ENCODE peak calls at places on chromosomes 11 and 22, in six cellular contexts. One of them, this sample, is unnamed.

GRCh38 chr22:49203863-49204598 is 623.6 kb downstream of the BRD1 start:
- DNase-seq in lower leg skin: no peak
- DNase-seq in IMR-90: no peak
- DNase-seq in fibroblast of lung: no peak
- DNase-seq in Peyer's patch: peak
- DNase-seq in neural crest cell: no peak
- DNase-seq in this sample: peak

GRCh38 chr11:19723572-19724342 is 11.1 kb downstream of the NAV2 start:
- DNase-seq in lower leg skin: no peak
- DNase-seq in fibroblast of lung: peak
- DNase-seq in IMR-90: peak
- DNase-seq in Peyer's patch: peak
- DNase-seq in neural crest cell: no peak
- DNase-seq in this sample: no peak

GRCh38 chr11:8870461-8871282 is 40.3 kb upstream of the AKIP1 start:
- DNase-seq in lower leg skin: peak
- DNase-seq in neural crest cell: peak
- DNase-seq in Peyer's patch: peak
- DNase-seq in IMR-90: peak
- DNase-seq in fibroblast of lung: peak
- DNase-seq in this sample: peak

GRCh38 chr22:40345801-40346177 is 511 bp upstream of the ADSL start:
- DNase-seq in Peyer's patch: peak
- DNase-seq in lower leg skin: peak
- DNase-seq in fibroblast of lung: peak
- DNase-seq in neural crest cell: no peak
- DNase-seq in IMR-90: no peak
- DNase-seq in this sample: peak

GRCh38 chr22:46147471-46148267 is 2.7 kb upstream of the PPARA start:
- DNase-seq in IMR-90: no peak
- DNase-seq in neural crest cell: no peak
- DNase-seq in Peyer's patch: peak
- DNase-seq in lower leg skin: no peak
- DNase-seq in fibroblast of lung: no peak
- DNase-seq in this sample: no peak

GRCh38 chr11:3721002-3721401 is 49.8 kb upstream of the CHRNA10 start:
- DNase-seq in fibroblast of lung: no peak
- DNase-seq in lower leg skin: no peak
- DNase-seq in Peyer's patch: no peak
- DNase-seq in IMR-90: no peak
- DNase-seq in neural crest cell: no peak
- DNase-seq in this sample: no peak

GRCh38 chr11:9601041-9601875 is 27.8 kb downstream of the WEE1 start:
- DNase-seq in fibroblast of lung: peak
- DNase-seq in IMR-90: peak
- DNase-seq in lower leg skin: no peak
- DNase-seq in Peyer's patch: peak
- DNase-seq in neural crest cell: no peak
- DNase-seq in this sample: peak

GRCh38 chr11:4830909-4831308 is 9.8 kb downstream of the OR51F2 start:
- DNase-seq in Peyer's patch: no peak
- DNase-seq in neural crest cell: no peak
- DNase-seq in IMR-90: no peak
- DNase-seq in fibroblast of lung: no peak
- DNase-seq in lower leg skin: no peak
- DNase-seq in this sample: no peak

GRCh38 chr11:71207563-71207962 is 44.8 kb downstream of the SHANK2 start:
- DNase-seq in Peyer's patch: no peak
- DNase-seq in neural crest cell: no peak
- DNase-seq in IMR-90: no peak
- DNase-seq in fibroblast of lung: no peak
- DNase-seq in lower leg skin: no peak
- DNase-seq in this sample: no peak

GRCh38 chr11:7931168-7931567 is at the start of gene OR10A6:
- DNase-seq in Peyer's patch: no peak
- DNase-seq in neural crest cell: no peak
- DNase-seq in lower leg skin: no peak
- DNase-seq in IMR-90: no peak
- DNase-seq in fibroblast of lung: no peak
- DNase-seq in this sample: no peak

GRCh38 chr22:27780161-27780575 is 21.4 kb downstream of the MN1 start:
- DNase-seq in fibroblast of lung: peak
- DNase-seq in Peyer's patch: no peak
- DNase-seq in neural crest cell: no peak
- DNase-seq in lower leg skin: no peak
- DNase-seq in IMR-90: no peak
- DNase-seq in this sample: peak

GRCh38 chr11:102367364-102367763 is 20.4 kb downstream of the BIRC2 start:
- DNase-seq in lower leg skin: no peak
- DNase-seq in fibroblast of lung: peak
- DNase-seq in neural crest cell: no peak
- DNase-seq in IMR-90: peak
- DNase-seq in Peyer's patch: no peak
- DNase-seq in this sample: no peak

GRCh38 chr11:9120659-9121350 is 29.4 kb upstream of the SCUBE2 start:
- DNase-seq in neural crest cell: no peak
- DNase-seq in IMR-90: no peak
- DNase-seq in Peyer's patch: no peak
- DNase-seq in fibroblast of lung: no peak
- DNase-seq in lower leg skin: no peak
- DNase-seq in this sample: peak

GRCh38 chr22:19874307-19875060 is 19.8 kb upstream of the GNB1L start:
- DNase-seq in lower leg skin: no peak
- DNase-seq in fibroblast of lung: peak
- DNase-seq in neural crest cell: no peak
- DNase-seq in IMR-90: no peak
- DNase-seq in Peyer's patch: peak
- DNase-seq in this sample: peak

GRCh38 chr11:12746593-12747097 is 72.4 kb downstream of the TEAD1 start:
- DNase-seq in lower leg skin: no peak
- DNase-seq in Peyer's patch: no peak
- DNase-seq in fibroblast of lung: peak
- DNase-seq in IMR-90: peak
- DNase-seq in neural crest cell: peak
- DNase-seq in this sample: peak

GRCh38 chr11:20060180-20060579 is 100.1 kb downstream of the DBX1 start:
- DNase-seq in Peyer's patch: no peak
- DNase-seq in neural crest cell: no peak
- DNase-seq in lower leg skin: no peak
- DNase-seq in IMR-90: no peak
- DNase-seq in fibroblast of lung: no peak
- DNase-seq in this sample: no peak

GRCh38 chr11:134861490-134862107 is 449.6 kb upstream of the B3GAT1 start:
- DNase-seq in fibroblast of lung: no peak
- DNase-seq in IMR-90: no peak
- DNase-seq in Peyer's patch: no peak
- DNase-seq in neural crest cell: no peak
- DNase-seq in lower leg skin: no peak
- DNase-seq in this sample: peak

GRCh38 chr11:69212121-69213110 is 56.7 kb downstream of the SMIM38 start:
- DNase-seq in neural crest cell: no peak
- DNase-seq in IMR-90: no peak
- DNase-seq in Peyer's patch: peak
- DNase-seq in lower leg skin: no peak
- DNase-seq in fibroblast of lung: no peak
- DNase-seq in this sample: peak

GRCh38 chr11:60910711-60911366 is 3.1 kb upstream of the TMEM109 start:
- DNase-seq in Peyer's patch: peak
- DNase-seq in fibroblast of lung: no peak
- DNase-seq in lower leg skin: no peak
- DNase-seq in IMR-90: no peak
- DNase-seq in neural crest cell: no peak
- DNase-seq in this sample: no peak
- TF ChIP-seq CTCF in Peyer's patch: no peak
- TF ChIP-seq CTCF in fibroblast of lung: no peak
- TF ChIP-seq CTCF in lower leg skin: no peak
- TF ChIP-seq CTCF in IMR-90: no peak
- TF ChIP-seq CTCF in neural crest cell: no peak
- TF ChIP-seq CTCF in this sample: no peak

GRCh38 chr11:67410369-67410831 is 5.1 kb upstream of the CARNS1 start:
- DNase-seq in neural crest cell: no peak
- DNase-seq in Peyer's patch: no peak
- DNase-seq in IMR-90: no peak
- DNase-seq in fibroblast of lung: no peak
- DNase-seq in lower leg skin: no peak
- DNase-seq in this sample: no peak
- TF ChIP-seq CTCF in neural crest cell: no peak
- TF ChIP-seq CTCF in Peyer's patch: no peak
- TF ChIP-seq CTCF in IMR-90: no peak
- TF ChIP-seq CTCF in fibroblast of lung: no peak
- TF ChIP-seq CTCF in lower leg skin: no peak
- TF ChIP-seq CTCF in this sample: no peak

DNA sequence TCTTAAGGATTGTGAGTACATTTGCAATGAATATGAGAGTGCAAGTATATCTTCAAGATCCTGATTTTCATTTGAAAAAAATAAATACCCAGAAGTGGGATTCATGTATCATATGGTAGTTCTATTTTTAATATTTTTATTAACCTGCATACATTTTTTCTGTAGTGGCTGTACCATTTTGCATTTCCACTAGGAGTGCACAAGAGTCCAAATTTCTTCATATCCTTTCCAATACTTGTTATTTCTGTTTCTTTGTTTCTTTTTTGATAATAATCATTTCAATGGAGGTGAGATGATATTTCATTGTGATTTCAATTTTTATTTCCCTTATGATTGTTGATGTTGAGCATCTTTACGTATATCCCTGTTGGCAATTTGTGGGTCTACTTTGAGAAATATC is 759.8 kb upstream of the CNTN5 start:
- DNase-seq in fibroblast of lung: no peak
- DNase-seq in IMR-90: no peak
- DNase-seq in Peyer's patch: no peak
- DNase-seq in lower leg skin: no peak
- DNase-seq in neural crest cell: no peak
- DNase-seq in this sample: no peak
- TF ChIP-seq CTCF in fibroblast of lung: no peak
- TF ChIP-seq CTCF in IMR-90: no peak
- TF ChIP-seq CTCF in Peyer's patch: no peak
- TF ChIP-seq CTCF in lower leg skin: no peak
- TF ChIP-seq CTCF in neural crest cell: peak
- TF ChIP-seq CTCF in this sample: no peak

GRCh38 chr11:113160652-113161051 is 153.7 kb upstream of the TTC12 start:
- DNase-seq in IMR-90: no peak
- DNase-seq in neural crest cell: no peak
- DNase-seq in fibroblast of lung: no peak
- DNase-seq in lower leg skin: no peak
- DNase-seq in Peyer's patch: no peak
- DNase-seq in this sample: no peak

GRCh38 chr11:113159967-113160621 is 154.3 kb upstream of the TTC12 start:
- DNase-seq in Peyer's patch: no peak
- DNase-seq in lower leg skin: peak
- DNase-seq in fibroblast of lung: no peak
- DNase-seq in IMR-90: no peak
- DNase-seq in neural crest cell: no peak
- DNase-seq in this sample: no peak

GRCh38 chr11:113163291-113164030 is 150.9 kb upstream of the TTC12 start:
- DNase-seq in fibroblast of lung: peak
- DNase-seq in IMR-90: no peak
- DNase-seq in Peyer's patch: no peak
- DNase-seq in lower leg skin: no peak
- DNase-seq in neural crest cell: no peak
- DNase-seq in this sample: no peak

GRCh38 chr11:113161671-113162589 is 152.5 kb upstream of the TTC12 start:
- DNase-seq in lower leg skin: no peak
- DNase-seq in fibroblast of lung: no peak
- DNase-seq in neural crest cell: no peak
- DNase-seq in IMR-90: no peak
- DNase-seq in Peyer's patch: no peak
- DNase-seq in this sample: no peak

GRCh38 chr11:113162590-113162961 is 151.8 kb upstream of the TTC12 start:
- DNase-seq in IMR-90: no peak
- DNase-seq in Peyer's patch: no peak
- DNase-seq in neural crest cell: no peak
- DNase-seq in lower leg skin: no peak
- DNase-seq in fibroblast of lung: peak
- DNase-seq in this sample: no peak
- TF ChIP-seq CTCF in IMR-90: no peak
- TF ChIP-seq CTCF in Peyer's patch: no peak
- TF ChIP-seq CTCF in neural crest cell: peak
- TF ChIP-seq CTCF in lower leg skin: no peak
- TF ChIP-seq CTCF in fibroblast of lung: no peak
- TF ChIP-seq CTCF in this sample: no peak

DNA sequence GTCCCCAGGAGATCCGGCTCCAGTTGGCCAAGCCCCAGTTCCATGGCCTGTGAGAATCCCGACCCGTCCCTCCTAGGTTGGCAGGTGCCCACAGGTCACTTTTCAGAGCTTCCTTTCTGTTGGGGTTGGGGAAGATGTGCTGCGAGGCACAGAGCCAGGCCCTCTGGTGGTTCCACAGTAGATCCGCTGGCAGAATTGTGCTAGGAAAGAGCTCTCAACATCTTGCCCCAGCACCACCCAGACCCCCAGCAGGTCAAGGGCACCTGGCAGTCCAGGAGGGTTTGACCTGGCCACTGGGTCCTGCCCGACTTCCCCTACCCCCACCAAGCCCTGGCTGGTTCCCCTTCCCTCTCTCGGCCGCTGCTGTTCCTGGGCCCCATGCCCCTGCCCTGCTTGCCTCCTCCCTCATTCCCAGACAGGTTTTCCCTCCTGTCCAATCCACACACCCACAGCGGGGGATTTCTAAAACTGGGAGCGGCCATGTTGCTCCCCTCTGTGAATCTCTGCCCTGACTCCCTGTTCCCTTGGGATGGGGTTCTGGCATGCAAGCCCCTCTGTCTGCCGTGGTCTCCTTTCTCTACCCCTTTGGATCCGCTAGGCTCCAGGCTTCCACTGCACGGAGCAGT is 26.2 kb upstream of the GCAT start:
- DNase-seq in neural crest cell: no peak
- DNase-seq in Peyer's patch: no peak
- DNase-seq in lower leg skin: no peak
- DNase-seq in IMR-90: peak
- DNase-seq in fibroblast of lung: no peak
- DNase-seq in this sample: peak
- TF ChIP-seq CTCF in neural crest cell: peak
- TF ChIP-seq CTCF in Peyer's patch: no peak
- TF ChIP-seq CTCF in lower leg skin: no peak
- TF ChIP-seq CTCF in IMR-90: peak
- TF ChIP-seq CTCF in fibroblast of lung: peak
- TF ChIP-seq CTCF in this sample: no peak

GRCh38 chr11:79160786-79161403 is 279.9 kb downstream of the TENM4 start:
- DNase-seq in neural crest cell: no peak
- DNase-seq in IMR-90: no peak
- DNase-seq in Peyer's patch: no peak
- DNase-seq in fibroblast of lung: peak
- DNase-seq in lower leg skin: no peak
- DNase-seq in this sample: no peak
- TF ChIP-seq CTCF in neural crest cell: peak
- TF ChIP-seq CTCF in IMR-90: no peak
- TF ChIP-seq CTCF in Peyer's patch: no peak
- TF ChIP-seq CTCF in fibroblast of lung: peak
- TF ChIP-seq CTCF in lower leg skin: no peak
- TF ChIP-seq CTCF in this sample: peak

DNA sequence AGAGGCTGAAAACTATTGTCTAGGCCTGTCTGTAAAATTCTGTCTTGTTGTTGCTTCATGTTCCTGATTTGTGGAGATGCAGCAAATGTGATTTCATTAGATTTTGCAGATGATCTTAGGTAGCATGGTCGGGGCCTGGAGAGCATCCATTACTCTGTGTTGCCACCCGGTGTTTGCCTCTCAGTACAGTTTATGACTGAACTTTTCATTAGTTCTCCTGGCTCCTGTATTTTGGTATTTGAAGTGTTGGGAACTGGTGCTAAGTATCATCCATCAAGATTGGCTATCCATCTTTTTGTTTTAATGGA is 7.7 kb downstream of the YWHAH start:
- DNase-seq in fibroblast of lung: peak
- DNase-seq in Peyer's patch: no peak
- DNase-seq in lower leg skin: no peak
- DNase-seq in IMR-90: no peak
- DNase-seq in neural crest cell: no peak
- DNase-seq in this sample: no peak
- TF ChIP-seq CTCF in fibroblast of lung: no peak
- TF ChIP-seq CTCF in Peyer's patch: no peak
- TF ChIP-seq CTCF in lower leg skin: no peak
- TF ChIP-seq CTCF in IMR-90: peak
- TF ChIP-seq CTCF in neural crest cell: no peak
- TF ChIP-seq CTCF in this sample: no peak